ENCODE peak calls at places on chromosomes 11 and 22, in seven cellular contexts. W is IMR-90, O is HCT116, T is SK-N-SH, A is fibroblast of lung, D is GM23248, S is trophoblast cell. N is an unnamed sample.

GRCh38 chr11:93196816-93197382 is 892 bp downstream of the SLC36A4 start:
- DNase-seq in W (peak; percentile 22), O (peak; percentile 8), T (peak; percentile 7), A (no peak), D (peak; percentile 56), S (no peak), N (no peak)

GRCh38 chr22:20111045-20111688 is 4.7 kb upstream of the RANBP1 start:
- DNase-seq in W (peak; percentile 5), O (peak; percentile 51), T (peak; percentile 87), A (no peak), D (peak; percentile 54), S (peak; percentile 31), N (peak; percentile 11)

GRCh38 chr22:38843716-38844660 is at the start of gene NPTXR:
- DNase-seq in W (peak; percentile 31), O (no peak), T (peak; percentile 90), A (peak; percentile 50), D (peak; percentile 82), S (peak; percentile 67), N (no peak)

GRCh38 chr22:27799334-27800249 is 2.0 kb downstream of the MN1 start:
- DNase-seq in W (no peak), O (no peak), T (peak; percentile 55), A (peak; percentile 37), D (peak; percentile 85), S (no peak), N (no peak)

GRCh38 chr11:82194521-82194920 is 539.1 kb downstream of the FAM181B start:
- DNase-seq in W (no peak), O (no peak), T (no peak), A (no peak), D (no peak), S (no peak), N (no peak)

GRCh38 chr11:20512869-20513268 is 86.5 kb upstream of the SLC6A5 start:
- DNase-seq in W (no peak), O (no peak), T (no peak), A (no peak), D (no peak), S (no peak), N (no peak)

GRCh38 chr11:66302656-66303055 is 11.0 kb downstream of the TMEM151A start:
- DNase-seq in W (no peak), O (no peak), T (no peak), A (no peak), D (no peak), S (no peak), N (no peak)

GRCh38 chr11:110565690-110566336 is 136.1 kb downstream of the FDX1 start:
- DNase-seq in W (no peak), O (no peak), T (no peak), A (no peak), D (no peak), S (no peak), N (no peak)

GRCh38 chr11:132087148-132087547 is 716.7 kb downstream of the NTM start:
- DNase-seq in W (no peak), O (no peak), T (no peak), A (no peak), D (no peak), S (no peak), N (no peak)

DNA sequence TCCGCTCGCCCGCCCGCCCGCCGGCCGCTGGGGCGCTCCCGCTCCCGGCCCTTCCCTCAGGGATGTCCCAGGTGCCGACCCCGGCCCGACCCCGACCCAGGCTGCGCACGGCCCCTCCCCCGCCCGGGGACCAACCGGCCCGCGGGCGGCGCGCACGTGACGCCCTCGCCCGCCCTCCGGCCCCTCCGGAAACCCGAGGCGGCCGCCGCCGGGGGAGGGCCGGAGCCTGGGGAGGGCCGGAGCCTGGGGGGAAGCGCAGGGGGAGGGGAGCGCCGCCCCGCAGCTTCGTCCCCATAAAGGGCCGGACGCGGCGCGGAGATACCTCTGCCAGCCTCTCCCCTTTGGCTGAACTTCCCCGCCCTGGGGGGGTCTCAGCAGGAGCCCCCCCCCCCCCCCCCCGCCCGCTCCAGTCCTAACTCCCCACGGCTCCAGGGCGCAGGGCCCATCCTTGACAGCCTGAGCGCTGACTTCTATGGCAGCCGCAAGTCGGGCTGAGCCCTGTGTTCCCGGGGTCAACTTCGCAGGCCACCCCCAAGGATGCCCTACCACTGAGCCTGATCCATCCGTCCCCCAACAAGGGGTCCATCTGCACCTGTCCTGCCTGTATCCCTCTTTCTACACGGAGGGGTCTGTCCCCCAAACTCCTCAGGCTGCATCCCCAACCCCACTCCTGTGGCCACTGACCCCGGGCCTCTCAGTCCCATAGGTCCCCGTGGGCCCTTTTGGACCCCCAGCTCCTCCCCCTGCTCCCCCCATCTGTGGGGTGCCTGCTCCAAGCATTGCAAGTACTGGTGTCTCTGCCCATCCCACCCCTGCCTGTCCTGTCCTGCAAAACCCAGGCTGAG is at the start of gene MAPK12:
- DNase-seq in W (no peak), O (no peak), T (peak; percentile 88), A (peak; percentile 45), D (peak; percentile 59), S (no peak), N (no peak)
- H3K27ac ChIP-seq in W (peak within 1 kb of the TSS; percentile 87), O (peak within 1 kb of the TSS; percentile 83), T (peak within 1 kb of the TSS; percentile 26), A (peak within 1 kb of the TSS; percentile 54), D (peak within 1 kb of the TSS; percentile 58), S (no peak within 1 kb of the TSS), N (peak within 1 kb of the TSS; percentile 58)

DNA sequence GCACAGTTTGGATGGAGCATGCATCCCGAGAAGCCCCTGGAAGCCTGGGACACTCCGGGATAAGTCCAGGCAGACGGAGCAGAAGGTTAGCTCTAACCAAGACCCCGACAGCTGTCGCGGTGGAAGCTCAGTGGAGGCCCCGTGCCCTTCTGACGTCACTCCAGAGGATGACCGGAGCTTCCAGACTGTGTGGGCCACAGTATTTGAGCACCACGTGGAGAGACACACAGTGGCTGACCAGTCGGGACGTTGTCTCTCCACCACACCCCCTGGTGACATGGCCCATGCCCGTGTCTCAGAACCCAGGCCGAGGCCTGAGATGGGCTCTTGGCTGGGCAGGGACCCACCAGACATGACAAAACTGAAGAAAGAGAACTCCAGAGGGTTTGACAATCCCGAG is 86.3 kb downstream of the KIAA1671 start:
- DNase-seq in W (no peak), O (no peak), T (no peak), A (no peak), D (no peak), S (no peak), N (no peak)
- H3K4me2 ChIP-seq in W (no peak overlapping the region), O (no peak overlapping the region), T (no peak overlapping the region), A (no peak overlapping the region), D (no peak overlapping the region), S (no peak overlapping the region), N (no peak overlapping the region)

GRCh38 chr11:67440229-67441081 is 2.8 kb downstream of the CORO1B start:
- DNase-seq in W (no peak), O (no peak), T (no peak), A (no peak), D (no peak), S (no peak), N (no peak)

GRCh38 chr11:67441082-67441683 is 2.1 kb downstream of the CORO1B start:
- DNase-seq in W (no peak), O (no peak), T (no peak), A (no peak), D (no peak), S (no peak), N (no peak)

GRCh38 chr11:67439321-67440228 is 2.1 kb upstream of the PTPRCAP start:
- DNase-seq in W (no peak), O (no peak), T (no peak), A (no peak), D (peak; percentile 64), S (no peak), N (no peak)

GRCh38 chr11:67442504-67443398 is 525 bp downstream of the CORO1B start:
- DNase-seq in W (no peak), O (no peak), T (no peak), A (no peak), D (peak; percentile 54), S (no peak), N (no peak)

DNA sequence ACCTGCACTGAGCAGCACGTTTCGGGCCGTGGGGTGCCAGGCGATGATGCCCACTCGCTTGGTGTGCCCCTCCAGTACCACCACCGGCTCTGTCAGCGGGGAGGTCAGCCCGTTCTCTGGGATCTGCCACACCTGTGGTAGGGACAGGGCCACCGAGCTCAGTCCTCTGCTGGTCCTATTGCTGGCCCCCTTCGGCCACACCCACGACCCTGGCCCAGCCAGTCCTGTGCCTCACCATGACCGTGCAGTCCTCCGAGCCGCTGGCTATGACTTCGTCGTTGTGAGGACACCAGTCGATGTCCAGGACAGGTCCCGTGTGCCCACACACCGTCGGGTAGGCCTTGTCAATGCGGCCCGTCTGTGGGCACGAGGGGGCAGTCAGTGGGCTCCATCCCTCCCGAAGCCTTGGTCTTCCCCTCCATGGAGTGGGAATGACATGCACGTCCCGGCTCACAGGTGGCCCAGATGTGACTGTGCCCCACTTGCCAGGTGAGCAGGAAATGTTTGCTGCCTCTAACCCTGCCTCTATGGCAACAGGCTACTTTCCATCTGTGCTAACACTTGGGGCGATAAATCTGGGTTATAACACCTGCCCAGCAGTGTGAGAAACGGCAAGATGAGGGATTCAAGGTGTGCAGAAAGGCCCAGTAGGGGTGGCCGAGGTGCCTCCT is 1.4 kb downstream of the CORO1B start:
- DNase-seq in W (no peak), O (no peak), T (no peak), A (no peak), D (no peak), S (no peak), N (no peak)
- H3K9ac ChIP-seq in W (no peak overlapping the region), O (no peak overlapping the region), T (no peak overlapping the region), A (peak overlapping the region; percentile 7), D (no peak overlapping the region), S (no peak overlapping the region), N (no peak overlapping the region)

GRCh38 chr11:3955299-3955665 is 99.8 kb downstream of the STIM1 start:
- DNase-seq in W (no peak), O (no peak), T (no peak), A (no peak), D (no peak), S (no peak), N (no peak)
- H3K27ac ChIP-seq in W (no peak overlapping the region), O (no peak overlapping the region), T (no peak overlapping the region), A (no peak overlapping the region), D (no peak overlapping the region), S (no peak overlapping the region), N (no peak overlapping the region)

GRCh38 chr11:1040428-1041148 is 4.1 kb upstream of the MUC6 start:
- DNase-seq in W (no peak), O (no peak), T (no peak), A (peak; percentile 11), D (peak; percentile 32), S (no peak), N (no peak)
- H3K4me2 ChIP-seq in W (no peak overlapping the region), O (no peak overlapping the region), T (no peak overlapping the region), A (no peak overlapping the region), D (no peak overlapping the region), S (no peak overlapping the region), N (no peak overlapping the region)

GRCh38 chr11:61187505-61188130 is 15.7 kb upstream of the PGA3 start:
- DNase-seq in W (peak; percentile 77), O (peak; percentile 74), T (peak; percentile 83), A (peak; percentile 65), D (peak; percentile 80), S (peak; percentile 64), N (peak; percentile 53)
- H3K9ac ChIP-seq in W (no peak overlapping the region), O (no peak overlapping the region), T (no peak overlapping the region), A (no peak overlapping the region), D (no peak overlapping the region), S (no peak overlapping the region), N (no peak overlapping the region)

GRCh38 chr11:4467043-4467442 is 15.4 kb upstream of the OR52K1 start:
- DNase-seq in W (no peak), O (no peak), T (no peak), A (no peak), D (no peak), S (no peak), N (no peak)
- H3K27ac ChIP-seq in W (no peak overlapping the region), O (no peak overlapping the region), T (no peak overlapping the region), A (no peak overlapping the region), D (no peak overlapping the region), S (no peak overlapping the region), N (no peak overlapping the region)

GRCh38 chr11:73175551-73176144 is 33.5 kb upstream of the FCHSD2 start:
- DNase-seq in W (no peak), O (no peak), T (no peak), A (no peak), D (no peak), S (no peak), N (no peak)
- H3K4me2 ChIP-seq in W (no peak overlapping the region), O (no peak overlapping the region), T (no peak overlapping the region), A (no peak overlapping the region), D (no peak overlapping the region), S (no peak overlapping the region), N (no peak overlapping the region)

N was measured in astrocyte.